ENCODE peak calls at places on chromosomes 7 and 10, in eight cellular contexts. P, J, B, D, F, N, A and X are unnamed samples. For H3K27me3, the result is how much of the 10 kb centered on the place peaks cover.

GRCh38 chr7:138267934-138268333 is 191.7 kb downstream of the AKR1D1 start:
- DNase-seq in P (no peak), J (no peak), B (no peak), D (no peak), F (no peak), N (no peak), A (no peak), X (no peak)

GRCh38 chr7:40057292-40057691 is 77.1 kb downstream of the MPLKIP start:
- DNase-seq in P (peak), J (no peak), B (no peak), D (no peak), F (no peak), N (no peak), A (no peak), X (no peak)

GRCh38 chr10:4498763-4499251 is 327.2 kb upstream of the AKR1E2 start:
- DNase-seq in P (no peak), J (no peak), B (no peak), D (no peak), F (no peak), N (no peak), A (no peak), X (no peak)

GRCh38 chr10:127945335-127945734 is 38.4 kb downstream of the PTPRE start:
- DNase-seq in P (peak), J (no peak), B (no peak), D (no peak), F (no peak), N (no peak), A (no peak), X (no peak)

GRCh38 chr7:37028909-37029440 is 304.7 kb upstream of the AOAH start:
- DNase-seq in P (no peak), J (no peak), B (no peak), D (no peak), F (no peak), N (no peak), A (no peak), X (no peak)

GRCh38 chr7:157717211-157718174 is 380.7 kb downstream of the DNAJB6 start:
- DNase-seq in P (no peak), J (no peak), B (no peak), D (no peak), F (no peak), N (no peak), A (no peak), X (no peak)

GRCh38 chr10:132407846-132408278 is 10.9 kb downstream of the PWWP2B start:
- DNase-seq in P (peak), J (peak), B (no peak), D (peak), F (no peak), N (no peak), A (no peak), X (no peak)

GRCh38 chr10:1240341-1240775 is 184.2 kb downstream of the WDR37 start:
- DNase-seq in P (peak), J (no peak), B (no peak), D (peak), F (no peak), N (no peak), A (no peak), X (no peak)

GRCh38 chr10:49071221-49071761 is 44.0 kb downstream of the VSTM4 start:
- DNase-seq in P (no peak), J (peak), B (no peak), D (no peak), F (no peak), N (no peak), A (peak), X (no peak)

GRCh38 chr7:100632951-100633717 is 8.2 kb downstream of the TFR2 start:
- DNase-seq in P (peak), J (peak), B (no peak), D (peak), F (no peak), N (peak), A (no peak), X (no peak)

GRCh38 chr10:44660271-44660670 is 250.9 kb upstream of the TMEM72 start:
- DNase-seq in P (no peak), J (no peak), B (no peak), D (no peak), F (no peak), N (no peak), A (no peak), X (no peak)

GRCh38 chr10:22344781-22345300 is 455 bp upstream of the SPAG6 start:
- DNase-seq in P (no peak), J (no peak), B (no peak), D (no peak), F (no peak), N (no peak), A (no peak), X (no peak)

GRCh38 chr10:22345301-22346086 is at the start of gene SPAG6:
- DNase-seq in P (peak), J (peak), B (no peak), D (peak), F (no peak), N (no peak), A (no peak), X (no peak)

GRCh38 chr10:22346087-22346661 is 878 bp downstream of the SPAG6 start:
- DNase-seq in P (no peak), J (no peak), B (no peak), D (no peak), F (no peak), N (no peak), A (no peak), X (no peak)

GRCh38 chr10:22343761-22344160 is 1.5 kb upstream of the SPAG6 start:
- DNase-seq in P (no peak), J (no peak), B (no peak), D (no peak), F (no peak), N (no peak), A (no peak), X (no peak)

GRCh38 chr10:22344204-22344603 is 1.1 kb upstream of the SPAG6 start:
- DNase-seq in P (no peak), J (no peak), B (no peak), D (no peak), F (no peak), N (no peak), A (no peak), X (no peak)
- TF ChIP-seq EP300 in P (no peak), J (no peak), B (no peak), D (no peak), F (no peak), N (no peak), A (no peak), X (no peak)

GRCh38 chr10:101294109-101294508 is 59.9 kb upstream of the BTRC start:
- DNase-seq in P (no peak), J (no peak), B (no peak), D (no peak), F (no peak), N (no peak), A (no peak), X (no peak)

GRCh38 chr10:101297901-101298451 is 56.0 kb upstream of the BTRC start:
- DNase-seq in P (peak), J (peak), B (no peak), D (peak), F (no peak), N (peak), A (no peak), X (peak)

GRCh38 chr10:101293007-101293723 is 60.8 kb upstream of the BTRC start:
- DNase-seq in P (no peak), J (no peak), B (no peak), D (peak), F (no peak), N (no peak), A (no peak), X (no peak)

GRCh38 chr10:101292194-101293006 is 61.6 kb upstream of the BTRC start:
- DNase-seq in P (no peak), J (no peak), B (no peak), D (peak), F (no peak), N (peak), A (no peak), X (no peak)

DNA sequence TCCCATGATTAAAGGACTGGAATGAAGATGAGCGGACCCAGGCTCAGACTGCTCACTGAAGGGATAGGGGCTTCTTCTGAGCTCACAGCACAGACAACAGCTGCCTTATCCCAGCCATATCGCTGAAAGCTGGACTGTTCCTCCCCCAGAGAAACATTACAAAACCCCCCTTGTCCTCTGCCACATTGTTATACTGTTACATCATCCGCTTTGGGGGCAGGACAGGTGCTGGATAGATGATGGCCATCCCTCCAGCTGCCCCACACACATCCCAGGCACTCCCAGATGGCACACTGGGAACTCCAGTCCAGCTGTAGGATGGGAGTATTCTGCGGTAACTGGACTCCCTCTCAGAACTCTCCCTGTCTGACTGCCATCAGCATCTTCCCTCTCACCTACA is 58.7 kb upstream of the BTRC start:
- DNase-seq in P (no peak), J (no peak), B (no peak), D (no peak), F (no peak), N (no peak), A (no peak), X (no peak)
- H3K27me3 ChIP-seq in P (half or more), J (under half), B (under half), D (under half), F (under half), N (under half), A (under half), X (under half)

GRCh38 chr10:79390057-79390456 is 42.8 kb downstream of the PPIF start:
- DNase-seq in P (no peak), J (no peak), B (no peak), D (no peak), F (no peak), N (no peak), A (no peak), X (no peak)

GRCh38 chr10:79392020-79392398 is 44.7 kb downstream of the PPIF start:
- DNase-seq in P (peak), J (peak), B (no peak), D (peak), F (no peak), N (no peak), A (no peak), X (no peak)

GRCh38 chr10:79390551-79391229 is 43.4 kb downstream of the PPIF start:
- DNase-seq in P (peak), J (peak), B (no peak), D (peak), F (no peak), N (peak), A (no peak), X (no peak)

GRCh38 chr10:79392506-79393176 is 45.4 kb downstream of the PPIF start:
- DNase-seq in P (no peak), J (no peak), B (no peak), D (no peak), F (no peak), N (no peak), A (no peak), X (no peak)

DNA sequence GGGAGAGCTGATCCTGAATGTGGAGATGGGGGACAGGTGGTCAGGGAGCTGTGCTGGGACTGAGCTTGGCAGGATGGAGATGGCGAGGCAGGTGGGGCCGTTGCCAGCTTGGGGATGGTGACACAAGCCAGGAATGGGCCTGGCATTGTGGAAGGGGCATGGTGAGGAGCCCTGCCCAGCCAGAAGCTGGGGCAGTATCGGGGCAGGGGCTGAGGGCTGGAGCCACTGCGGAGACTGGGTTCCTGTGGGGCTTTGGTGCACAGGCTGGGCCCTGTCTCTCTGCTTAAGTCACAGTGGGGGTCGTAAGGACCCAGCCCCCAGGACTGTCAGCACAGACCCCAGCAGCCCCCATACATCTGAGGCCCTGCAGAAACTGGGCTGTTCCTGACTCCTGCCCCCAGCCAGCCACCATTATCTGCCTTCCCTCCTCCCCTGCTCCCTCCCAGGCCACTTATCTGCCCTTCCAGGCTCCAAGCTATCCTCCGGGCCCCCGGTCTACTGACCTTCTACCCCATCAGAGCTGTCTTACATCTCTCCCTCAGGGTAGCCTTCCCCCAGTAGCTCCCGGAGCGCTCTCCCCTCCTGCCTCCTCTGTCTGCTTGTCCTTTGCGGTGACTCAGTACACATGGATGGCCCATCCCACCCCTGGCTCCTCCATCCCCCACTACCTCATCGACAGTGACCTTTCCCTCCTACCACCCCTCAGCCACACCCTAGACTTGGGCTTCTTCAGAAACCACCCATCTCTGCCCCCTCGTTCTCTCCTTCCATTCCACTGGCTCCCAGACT is 44.2 kb downstream of the PPIF start:
- DNase-seq in P (peak), J (peak), B (no peak), D (peak), F (no peak), N (peak), A (no peak), X (no peak)
- TF ChIP-seq EP300 in P (no peak), J (no peak), B (no peak), D (no peak), F (no peak), N (peak), A (no peak), X (no peak)

GRCh38 chr7:106032295-106032694 is 69.2 kb downstream of the CDHR3 start:
- DNase-seq in P (no peak), J (no peak), B (no peak), D (no peak), F (no peak), N (no peak), A (no peak), X (no peak)

GRCh38 chr7:106035568-106035967 is 72.5 kb downstream of the CDHR3 start:
- DNase-seq in P (no peak), J (no peak), B (no peak), D (no peak), F (no peak), N (no peak), A (no peak), X (no peak)

GRCh38 chr7:106031271-106032029 is 68.4 kb downstream of the CDHR3 start:
- DNase-seq in P (no peak), J (peak), B (no peak), D (no peak), F (no peak), N (no peak), A (no peak), X (no peak)

GRCh38 chr7:106036004-106036403 is 72.9 kb downstream of the CDHR3 start:
- DNase-seq in P (no peak), J (no peak), B (no peak), D (no peak), F (no peak), N (no peak), A (no peak), X (no peak)

DNA sequence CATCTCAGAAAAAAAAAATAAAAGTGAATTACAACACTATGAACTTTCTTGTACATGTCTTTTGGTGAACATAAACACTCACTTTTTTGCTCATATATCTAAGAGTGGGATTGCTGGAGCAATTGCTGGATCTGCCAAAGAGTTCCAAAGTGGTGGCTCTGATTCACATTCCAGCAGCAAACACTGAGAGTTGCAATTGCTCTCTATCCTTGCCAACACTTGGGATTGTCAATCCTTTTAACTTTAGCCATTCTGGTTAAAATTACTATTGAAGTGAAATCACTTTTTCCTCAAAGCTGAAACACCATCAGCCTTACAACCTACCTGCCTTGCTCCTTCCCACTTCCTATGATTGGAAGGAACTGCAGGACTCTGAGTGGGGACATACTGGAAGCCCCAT is 70.7 kb downstream of the CDHR3 start:
- DNase-seq in P (no peak), J (no peak), B (no peak), D (no peak), F (no peak), N (no peak), A (no peak), X (no peak)
- H3K27me3 ChIP-seq in P (under half), J (under half), B (under half), D (under half), F (under half), N (under half), A (under half), X (under half)

GRCh38 chr10:12643279-12643678 is 293.9 kb downstream of the CAMK1D start:
- DNase-seq in P (no peak), J (no peak), B (no peak), D (no peak), F (no peak), N (peak), A (no peak), X (no peak)

GRCh38 chr10:12650122-12650521 is 300.8 kb downstream of the CAMK1D start:
- DNase-seq in P (no peak), J (no peak), B (no peak), D (no peak), F (no peak), N (no peak), A (no peak), X (no peak)

GRCh38 chr10:12644380-12645144 is 295.2 kb downstream of the CAMK1D start:
- DNase-seq in P (no peak), J (no peak), B (no peak), D (no peak), F (no peak), N (no peak), A (no peak), X (no peak)

GRCh38 chr10:12645449-12645848 is 296.1 kb downstream of the CAMK1D start:
- DNase-seq in P (no peak), J (no peak), B (no peak), D (no peak), F (no peak), N (no peak), A (no peak), X (no peak)

DNA sequence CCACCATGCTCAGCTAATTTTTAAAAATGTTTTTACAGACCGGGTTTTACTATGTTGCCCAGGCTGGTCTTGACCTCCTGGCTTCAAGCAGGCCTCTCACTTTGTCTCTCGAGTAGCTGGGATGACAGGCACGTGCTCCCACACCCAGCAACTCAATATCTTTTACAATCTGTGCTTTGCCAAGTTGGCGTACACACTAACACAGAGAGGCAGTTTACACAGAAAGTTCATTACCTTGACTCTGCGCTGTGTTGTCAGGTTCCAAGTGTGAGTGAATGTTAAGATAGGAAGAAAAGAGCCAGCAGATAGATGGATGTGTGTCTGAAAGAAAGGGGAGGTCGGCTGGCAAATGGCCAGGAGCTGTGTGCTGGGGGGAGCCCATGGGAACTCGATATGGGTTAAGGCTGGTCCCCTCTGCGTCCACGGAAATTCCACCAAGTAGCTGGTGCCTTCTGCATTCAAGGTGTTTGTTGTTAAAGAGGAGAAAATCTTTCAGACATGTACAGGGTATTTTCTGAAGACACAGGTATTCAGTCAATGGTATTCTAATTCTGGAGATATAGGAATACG is 299.8 kb downstream of the CAMK1D start:
- DNase-seq in P (no peak), J (no peak), B (no peak), D (no peak), F (no peak), N (no peak), A (no peak), X (no peak)
- TF ChIP-seq EP300 in P (no peak), J (no peak), B (no peak), D (no peak), F (no peak), N (no peak), A (no peak), X (no peak)

GRCh38 chr7:38637957-38638356 is 6.8 kb upstream of the AMPH start:
- DNase-seq in P (no peak), J (no peak), B (no peak), D (no peak), F (no peak), N (no peak), A (no peak), X (no peak)

GRCh38 chr7:38630720-38631673 is at the start of gene AMPH:
- DNase-seq in P (peak), J (no peak), B (no peak), D (peak), F (no peak), N (peak), A (no peak), X (no peak)

GRCh38 chr7:38629621-38630020 is 1.6 kb downstream of the AMPH start:
- DNase-seq in P (no peak), J (no peak), B (no peak), D (no peak), F (no peak), N (no peak), A (no peak), X (no peak)

GRCh38 chr7:38628630-38629385 is 2.4 kb downstream of the AMPH start:
- DNase-seq in P (no peak), J (no peak), B (no peak), D (no peak), F (no peak), N (no peak), A (no peak), X (no peak)

DNA sequence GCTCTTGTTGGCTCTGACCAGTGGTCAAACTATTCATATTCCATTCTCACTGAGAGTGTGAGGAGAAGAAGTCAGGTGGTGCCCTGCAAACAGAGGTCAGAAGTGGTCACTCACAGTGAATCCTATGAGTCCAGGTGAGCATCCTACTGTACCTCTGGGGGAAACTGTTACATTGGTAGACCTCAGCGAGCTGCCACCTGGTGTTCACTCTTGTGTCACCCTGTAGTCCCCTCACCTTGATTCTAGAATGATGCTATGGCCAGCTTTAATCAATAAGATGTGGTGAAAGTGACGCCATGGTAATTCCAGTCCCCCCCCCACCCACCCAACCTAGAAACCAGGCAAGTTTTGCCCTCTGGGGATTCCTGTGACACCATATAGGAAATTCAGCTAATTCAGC is 1.2 kb upstream of the AMPH start:
- DNase-seq in P (no peak), J (no peak), B (no peak), D (no peak), F (no peak), N (no peak), A (no peak), X (no peak)
- H3K27me3 ChIP-seq in P (under half), J (under half), B (under half), D (under half), F (under half), N (under half), A (under half), X (under half)